ENCODE peak calls at places on chromosomes 2 and 18, in four cellular contexts. One of them, this sample, is unnamed.
A peak's percentile ranks its signal among the peaks of the same experiment; 100 is the strongest.

GRCh38 chr2:216302981-216303676 is 69.2 kb downstream of the MARCHF4 start:
- DNase-seq in CD4-positive, alpha-beta memory T cell: no peak
- DNase-seq in small intestine: no peak
- DNase-seq in IMR-90: peak; percentile 82
- DNase-seq in this sample: no peak

GRCh38 chr2:232473467-232473890 is 14.2 kb downstream of the ECEL1 start:
- DNase-seq in CD4-positive, alpha-beta memory T cell: no peak
- DNase-seq in small intestine: peak; percentile 27
- DNase-seq in IMR-90: no peak
- DNase-seq in this sample: no peak

GRCh38 chr2:132463719-132464118 is 47.1 kb downstream of the GPR39 start:
- DNase-seq in small intestine: no peak
- DNase-seq in CD4-positive, alpha-beta memory T cell: no peak
- DNase-seq in IMR-90: no peak
- DNase-seq in this sample: no peak

GRCh38 chr2:99708231-99708630 is 218.4 kb upstream of the REV1 start:
- DNase-seq in small intestine: no peak
- DNase-seq in IMR-90: no peak
- DNase-seq in CD4-positive, alpha-beta memory T cell: no peak
- DNase-seq in this sample: peak; percentile 51

GRCh38 chr18:55485666-55486065 is 102.3 kb downstream of the TCF4 start:
- DNase-seq in IMR-90: peak; percentile 77
- DNase-seq in small intestine: no peak
- DNase-seq in CD4-positive, alpha-beta memory T cell: no peak
- DNase-seq in this sample: no peak

GRCh38 chr2:16179701-16180402 is 239.5 kb downstream of the MYCN start:
- DNase-seq in IMR-90: no peak
- DNase-seq in small intestine: peak; percentile 18
- DNase-seq in CD4-positive, alpha-beta memory T cell: no peak
- DNase-seq in this sample: peak; percentile 24

GRCh38 chr2:238262496-238263122 is 22.8 kb upstream of the HES6 start:
- DNase-seq in IMR-90: no peak
- DNase-seq in CD4-positive, alpha-beta memory T cell: no peak
- DNase-seq in small intestine: no peak
- DNase-seq in this sample: no peak

GRCh38 chr2:6722574-6722973 is 143.1 kb downstream of the CMPK2 start:
- DNase-seq in CD4-positive, alpha-beta memory T cell: no peak
- DNase-seq in small intestine: no peak
- DNase-seq in IMR-90: no peak
- DNase-seq in this sample: no peak

GRCh38 chr2:218569661-218570500 is 1.2 kb downstream of the CNOT9 start:
- DNase-seq in small intestine: peak; percentile 51
- DNase-seq in IMR-90: peak; percentile 67
- DNase-seq in CD4-positive, alpha-beta memory T cell: peak; percentile 9
- DNase-seq in this sample: no peak

GRCh38 chr2:181937473-181937872 is 45.9 kb downstream of the ITPRID2 start:
- DNase-seq in small intestine: no peak
- DNase-seq in CD4-positive, alpha-beta memory T cell: no peak
- DNase-seq in IMR-90: peak; percentile 61
- DNase-seq in this sample: no peak

GRCh38 chr2:39730685-39731302 is 48.3 kb downstream of the THUMPD2 start:
- DNase-seq in IMR-90: peak; percentile 35
- DNase-seq in CD4-positive, alpha-beta memory T cell: no peak
- DNase-seq in small intestine: peak; percentile 32
- DNase-seq in this sample: no peak

GRCh38 chr2:178397002-178397605 is 53.9 kb downstream of the PRKRA start:
- DNase-seq in IMR-90: peak; percentile 55
- DNase-seq in CD4-positive, alpha-beta memory T cell: peak; percentile 32
- DNase-seq in small intestine: peak; percentile 55
- DNase-seq in this sample: no peak

GRCh38 chr2:71696381-71696780 is 243.0 kb downstream of the DYSF start:
- DNase-seq in CD4-positive, alpha-beta memory T cell: no peak
- DNase-seq in IMR-90: no peak
- DNase-seq in small intestine: no peak
- DNase-seq in this sample: no peak

GRCh38 chr18:5585653-5586052 is 41.9 kb upstream of the EPB41L3 start:
- DNase-seq in small intestine: no peak
- DNase-seq in CD4-positive, alpha-beta memory T cell: no peak
- DNase-seq in IMR-90: no peak
- DNase-seq in this sample: no peak

GRCh38 chr2:156380117-156380645 is 47.7 kb upstream of the NR4A2 start:
- DNase-seq in CD4-positive, alpha-beta memory T cell: no peak
- DNase-seq in IMR-90: no peak
- DNase-seq in small intestine: no peak
- DNase-seq in this sample: no peak

GRCh38 chr2:56519806-56520205 is 336.0 kb downstream of the CCDC85A start:
- DNase-seq in CD4-positive, alpha-beta memory T cell: no peak
- DNase-seq in small intestine: no peak
- DNase-seq in IMR-90: no peak
- DNase-seq in this sample: no peak

GRCh38 chr2:151350579-151351195 is 6.7 kb upstream of the TNFAIP6 start:
- DNase-seq in small intestine: no peak
- DNase-seq in CD4-positive, alpha-beta memory T cell: no peak
- DNase-seq in IMR-90: no peak
- DNase-seq in this sample: no peak

GRCh38 chr2:224343226-224343625 is 58.7 kb downstream of the FAM124B start:
- DNase-seq in small intestine: no peak
- DNase-seq in IMR-90: no peak
- DNase-seq in CD4-positive, alpha-beta memory T cell: no peak
- DNase-seq in this sample: no peak

GRCh38 chr2:209726311-209726710 is 45.3 kb upstream of the UNC80 start:
- DNase-seq in CD4-positive, alpha-beta memory T cell: no peak
- DNase-seq in small intestine: no peak
- DNase-seq in IMR-90: no peak
- DNase-seq in this sample: no peak

GRCh38 chr2:206158563-206159345 is 490 bp downstream of the NDUFS1 start:
- DNase-seq in IMR-90: peak; percentile 31
- DNase-seq in CD4-positive, alpha-beta memory T cell: no peak
- DNase-seq in small intestine: no peak
- DNase-seq in this sample: no peak
- H3K27ac ChIP-seq in IMR-90: peak overlapping the region; percentile 85
- H3K27ac ChIP-seq in CD4-positive, alpha-beta memory T cell: peak overlapping the region; percentile 94
- H3K27ac ChIP-seq in small intestine: peak overlapping the region; percentile 51
- H3K27ac ChIP-seq in this sample: peak overlapping the region; percentile 98

GRCh38 chr2:70094171-70094977 is 7.1 kb downstream of the PCBP1 start:
- DNase-seq in IMR-90: peak; percentile 29
- DNase-seq in small intestine: no peak
- DNase-seq in CD4-positive, alpha-beta memory T cell: no peak
- DNase-seq in this sample: no peak
- H3K4me3 ChIP-seq in IMR-90: no peak overlapping the region
- H3K4me3 ChIP-seq in small intestine: no peak overlapping the region
- H3K4me3 ChIP-seq in CD4-positive, alpha-beta memory T cell: peak overlapping the region; percentile 23
- H3K4me3 ChIP-seq in this sample: no peak overlapping the region

GRCh38 chr18:80088823-80089222 is 20.2 kb upstream of the ADNP2 start:
- DNase-seq in IMR-90: no peak
- DNase-seq in small intestine: no peak
- DNase-seq in CD4-positive, alpha-beta memory T cell: no peak
- DNase-seq in this sample: no peak
- H3K9me3 ChIP-seq in IMR-90: peaks cover 4% of the 10 kb centered on the region
- H3K9me3 ChIP-seq in small intestine: no peaks in the 10 kb centered on the region
- H3K9me3 ChIP-seq in CD4-positive, alpha-beta memory T cell: no peaks in the 10 kb centered on the region
- H3K9me3 ChIP-seq in this sample: peaks cover 55% of the 10 kb centered on the region

GRCh38 chr2:14301331-14301730 is 331.2 kb upstream of the LRATD1 start:
- DNase-seq in small intestine: no peak
- DNase-seq in IMR-90: no peak
- DNase-seq in CD4-positive, alpha-beta memory T cell: no peak
- DNase-seq in this sample: no peak
- H3K27ac ChIP-seq in small intestine: no peak overlapping the region
- H3K27ac ChIP-seq in IMR-90: no peak overlapping the region
- H3K27ac ChIP-seq in CD4-positive, alpha-beta memory T cell: no peak overlapping the region
- H3K27ac ChIP-seq in this sample: no peak overlapping the region

GRCh38 chr2:45909677-45910191 is 258.3 kb downstream of the PRKCE start:
- DNase-seq in IMR-90: no peak
- DNase-seq in CD4-positive, alpha-beta memory T cell: no peak
- DNase-seq in small intestine: peak; percentile 44
- DNase-seq in this sample: no peak
- H3K4me3 ChIP-seq in IMR-90: no peak overlapping the region
- H3K4me3 ChIP-seq in CD4-positive, alpha-beta memory T cell: no peak overlapping the region
- H3K4me3 ChIP-seq in small intestine: no peak overlapping the region
- H3K4me3 ChIP-seq in this sample: no peak overlapping the region